ENCODE peak calls at places on chromosome 22, in ten cellular contexts. W is Caco-2, S is breast epithelium, F is NT2/D1, B is HAP-1, G is IMR-90, Y is lower lobe of right lung, P is adrenal gland, U is neuronal stem cell, D is cardiac muscle cell. R is an unnamed sample. For H3K4me1 and H3K27me3, the result is how much of the 10 kb centered on the place peaks cover.

GRCh38 chr22:49881856-49882255 is 28.2 kb downstream of the ZBED4 start:
- DNase-seq in W (no peak), S (no peak), F (no peak), B (no peak), G (no peak), Y (no peak), P (no peak), U (no peak), D (no peak), R (no peak)

GRCh38 chr22:50269573-50270301 is 443 bp downstream of the MAPK11 start:
- DNase-seq in W (no peak), S (no peak), F (no peak), B (peak), G (peak), Y (no peak), P (no peak), U (no peak), D (peak), R (peak)

GRCh38 chr22:35021166-35021565 is 44.8 kb upstream of the ISX start:
- DNase-seq in W (peak), S (no peak), F (no peak), B (no peak), G (no peak), Y (no peak), P (no peak), U (no peak), D (no peak), R (no peak)

GRCh38 chr22:19674129-19674928 is 40.0 kb upstream of the SEPTIN5 start:
- DNase-seq in W (no peak), S (no peak), F (no peak), B (no peak), G (no peak), Y (no peak), P (no peak), U (no peak), D (no peak), R (peak)

GRCh38 chr22:27681037-27681436 is 120.5 kb downstream of the MN1 start:
- DNase-seq in W (no peak), S (no peak), F (no peak), B (no peak), G (no peak), Y (no peak), P (no peak), U (no peak), D (no peak), R (no peak)

GRCh38 chr22:35308480-35308945 is 8.8 kb downstream of the TOM1 start:
- DNase-seq in W (no peak), S (no peak), F (no peak), B (no peak), G (no peak), Y (no peak), P (no peak), U (no peak), D (no peak), R (no peak)

GRCh38 chr22:45163074-45163416 is 680 bp upstream of the NUP50 start:
- DNase-seq in W (no peak), S (no peak), F (no peak), B (no peak), G (peak), Y (no peak), P (peak), U (no peak), D (peak), R (peak)

GRCh38 chr22:31945971-31946680 is 1.8 kb downstream of the YWHAH start:
- DNase-seq in W (no peak), S (no peak), F (no peak), B (peak), G (peak), Y (no peak), P (no peak), U (no peak), D (peak), R (no peak)

GRCh38 chr22:49100316-49100715 is 727.4 kb downstream of the BRD1 start:
- DNase-seq in W (no peak), S (no peak), F (no peak), B (no peak), G (no peak), Y (no peak), P (no peak), U (no peak), D (no peak), R (no peak)

GRCh38 chr22:25067851-25068421 is 115.4 kb downstream of the KIAA1671 start:
- DNase-seq in W (no peak), S (no peak), F (no peak), B (no peak), G (no peak), Y (peak), P (peak), U (no peak), D (no peak), R (peak)

GRCh38 chr22:19612866-19613572 is 88.8 kb upstream of the CLDN5 start:
- DNase-seq in W (no peak), S (no peak), F (no peak), B (no peak), G (no peak), Y (no peak), P (no peak), U (no peak), D (no peak), R (no peak)

GRCh38 chr22:36379593-36380361 is 8.0 kb downstream of the MYH9 start:
- DNase-seq in W (no peak), S (peak), F (no peak), B (peak), G (peak), Y (no peak), P (no peak), U (no peak), D (no peak), R (no peak)
- H3K4me1 ChIP-seq in W (under half), S (under half), F (under half), B (under half), G (under half), Y (half or more), P (half or more), U (under half), D (under half), R (under half)

DNA sequence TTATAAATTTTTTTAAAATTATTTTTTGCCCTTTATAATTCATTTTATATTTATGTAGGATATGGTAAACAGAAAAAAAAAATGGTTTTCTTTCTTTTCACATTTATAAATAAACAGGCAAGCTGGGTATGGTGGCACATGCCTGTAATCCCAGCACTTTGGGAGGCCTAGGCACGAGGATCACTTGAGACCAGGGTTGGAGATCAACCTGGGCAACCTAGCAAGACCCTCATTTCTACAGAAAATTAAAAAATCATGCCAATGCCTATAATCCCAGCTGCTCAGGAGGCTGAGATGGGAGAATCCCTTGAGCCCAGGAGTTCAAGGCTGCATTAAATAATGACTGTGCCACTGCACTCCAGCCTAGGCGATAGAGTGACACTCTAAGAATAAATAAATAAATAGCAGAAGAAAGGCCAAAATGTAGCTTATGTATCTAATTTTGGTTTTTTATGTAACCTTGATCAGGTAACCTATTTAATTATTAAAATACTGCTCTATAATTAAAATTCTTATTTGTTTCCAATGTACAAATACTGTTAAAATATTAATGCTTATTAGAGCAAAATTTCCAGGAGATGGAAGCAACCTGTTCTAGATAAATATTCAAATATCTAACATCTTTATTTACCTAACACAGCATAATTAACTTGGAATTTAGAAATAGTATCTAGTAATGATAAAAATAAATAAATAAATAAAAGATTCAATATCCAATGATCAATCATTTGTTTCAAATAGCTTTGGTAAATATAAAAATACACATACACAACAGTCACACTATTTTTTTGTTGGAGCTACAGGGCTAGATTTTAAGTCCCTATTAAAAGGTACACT is 21.4 kb downstream of the PI4KA start:
- DNase-seq in W (no peak), S (no peak), F (no peak), B (no peak), G (no peak), Y (no peak), P (no peak), U (no peak), D (no peak), R (no peak)
- H3K4me3 ChIP-seq in W (no peak), S (no peak), F (no peak), B (no peak), G (no peak), Y (no peak), P (no peak), U (no peak), D (no peak), R (no peak)

DNA sequence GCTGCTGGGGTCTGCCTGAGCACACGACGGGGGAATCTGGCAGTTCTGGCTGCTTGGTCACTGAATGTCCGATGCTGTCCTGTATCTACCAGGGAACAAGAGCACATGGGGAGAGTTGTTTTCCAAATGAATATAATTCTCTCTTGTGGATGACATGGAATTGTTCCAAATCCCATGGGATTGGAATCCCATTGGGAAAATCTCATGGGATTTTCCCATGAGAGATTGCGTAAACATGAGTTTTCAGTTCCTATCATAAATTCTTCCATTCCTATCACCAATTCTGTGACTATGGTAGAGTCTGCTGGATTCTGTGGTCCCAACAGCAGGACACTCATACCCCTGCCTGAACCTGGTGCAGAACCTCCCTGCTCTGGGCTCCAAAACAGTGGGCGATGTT is 35.6 kb upstream of the IGLL5 start:
- DNase-seq in W (no peak), S (no peak), F (no peak), B (no peak), G (no peak), Y (no peak), P (no peak), U (no peak), D (no peak), R (no peak)
- H3K27me3 ChIP-seq in W (under half), S (under half), F (half or more), B (under half), G (under half), Y (under half), P (under half), U (under half), D (under half), R (under half)

GRCh38 chr22:26568207-26568706 is 21.7 kb downstream of the TPST2 start:
- DNase-seq in W (peak), S (peak), F (no peak), B (no peak), G (peak), Y (no peak), P (no peak), U (peak), D (no peak), R (no peak)
- H3K4me1 ChIP-seq in W (under half), S (under half), F (under half), B (under half), G (under half), Y (half or more), P (under half), U (under half), D (under half), R (under half)

GRCh38 chr22:18111759-18112330 is 1.2 kb downstream of the TUBA8 start:
- DNase-seq in W (no peak), S (no peak), F (no peak), B (no peak), G (no peak), Y (no peak), P (no peak), U (no peak), D (no peak), R (no peak)
- H3K4me3 ChIP-seq in W (no peak), S (no peak), F (peak), B (no peak), G (no peak), Y (no peak), P (no peak), U (no peak), D (no peak), R (no peak)

DNA sequence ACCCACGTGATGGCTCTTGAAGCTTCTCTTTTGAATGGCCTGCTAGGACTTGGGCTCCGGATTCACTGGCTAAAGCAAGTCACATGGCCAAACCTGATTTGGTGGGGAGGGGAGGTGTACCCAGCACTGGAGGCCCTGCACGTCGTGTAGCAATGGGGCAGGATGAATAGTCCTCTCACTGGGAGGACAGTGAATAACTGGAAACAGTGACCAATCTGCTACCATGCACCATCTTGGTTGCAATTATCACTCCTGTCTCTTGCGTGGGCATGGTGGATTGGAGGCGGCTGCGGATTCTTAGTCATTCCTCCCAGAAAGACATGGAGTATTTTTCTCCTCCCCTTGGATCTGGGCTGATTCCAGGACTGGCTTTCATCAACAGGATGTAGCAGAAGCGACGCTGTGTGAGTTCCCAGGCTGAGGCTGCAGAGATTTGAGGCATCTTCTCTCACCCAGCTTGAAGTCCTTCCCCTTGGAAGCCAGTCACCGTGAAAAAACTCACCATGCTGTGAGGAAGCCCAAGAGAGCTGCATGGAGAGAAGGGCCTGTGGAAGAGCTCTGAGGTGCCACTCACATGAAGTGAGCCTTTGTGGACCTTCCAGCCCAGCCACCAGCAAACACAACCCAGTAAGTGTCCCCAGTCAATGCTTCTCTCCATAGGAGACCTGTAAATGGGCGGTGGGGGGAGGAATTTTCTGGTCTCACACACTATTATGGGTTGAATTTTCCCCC is 70.4 kb downstream of the IGLL1 start:
- DNase-seq in W (no peak), S (no peak), F (no peak), B (no peak), G (peak), Y (no peak), P (no peak), U (no peak), D (peak), R (peak)
- H3K27me3 ChIP-seq in W (under half), S (under half), F (under half), B (under half), G (under half), Y (under half), P (under half), U (under half), D (under half), R (under half)

R was measured in BE2C.